ENCODE peak calls at places on chromosomes 1 and 21, in six cellular contexts. P is ovary, Y is A549, K is GM23338, D is testis, G is HFF-Myc. F is an unnamed sample.

GRCh38 chr21:31667141-31667540 is 7.6 kb downstream of the SOD1 start:
- DNase-seq in K (no peak), G (no peak), D (no peak), P (no peak), Y (no peak), F (peak)

GRCh38 chr1:229254910-229255541 is 15.9 kb upstream of the RAB4A start:
- DNase-seq in D (no peak), K (peak), G (no peak), Y (peak), P (no peak), F (peak)

GRCh38 chr21:42721341-42721824 is 68.0 kb downstream of the PDE9A start:
- DNase-seq in D (no peak), G (no peak), K (no peak), Y (no peak), P (no peak), F (no peak)

GRCh38 chr1:36365310-36365895 is 20.3 kb downstream of the STK40 start:
- DNase-seq in G (no peak), K (no peak), D (peak), Y (no peak), P (no peak), F (no peak)

GRCh38 chr1:110673197-110673701 is 1.5 kb downstream of the KCNA3 start:
- DNase-seq in K (peak), D (no peak), P (no peak), G (no peak), Y (no peak), F (no peak)

GRCh38 chr1:201358596-201358995 is 18.9 kb downstream of the TNNT2 start:
- DNase-seq in P (no peak), K (no peak), D (no peak), Y (no peak), G (no peak), F (peak)

GRCh38 chr1:89953929-89954328 is 41.0 kb upstream of the ZNF326 start:
- DNase-seq in G (no peak), K (no peak), P (no peak), Y (no peak), D (no peak), F (no peak)

GRCh38 chr1:12296623-12297022 is 66.8 kb downstream of the VPS13D start:
- DNase-seq in G (no peak), D (no peak), P (no peak), Y (no peak), K (no peak), F (peak)

GRCh38 chr1:22111620-22112019 is 31.3 kb downstream of the WNT4 start:
- DNase-seq in G (no peak), P (no peak), Y (no peak), K (no peak), D (no peak), F (no peak)

GRCh38 chr1:10730985-10731384 is 65.5 kb downstream of the CASZ1 start:
- DNase-seq in K (no peak), Y (peak), D (no peak), G (peak), P (no peak), F (peak)

DNA sequence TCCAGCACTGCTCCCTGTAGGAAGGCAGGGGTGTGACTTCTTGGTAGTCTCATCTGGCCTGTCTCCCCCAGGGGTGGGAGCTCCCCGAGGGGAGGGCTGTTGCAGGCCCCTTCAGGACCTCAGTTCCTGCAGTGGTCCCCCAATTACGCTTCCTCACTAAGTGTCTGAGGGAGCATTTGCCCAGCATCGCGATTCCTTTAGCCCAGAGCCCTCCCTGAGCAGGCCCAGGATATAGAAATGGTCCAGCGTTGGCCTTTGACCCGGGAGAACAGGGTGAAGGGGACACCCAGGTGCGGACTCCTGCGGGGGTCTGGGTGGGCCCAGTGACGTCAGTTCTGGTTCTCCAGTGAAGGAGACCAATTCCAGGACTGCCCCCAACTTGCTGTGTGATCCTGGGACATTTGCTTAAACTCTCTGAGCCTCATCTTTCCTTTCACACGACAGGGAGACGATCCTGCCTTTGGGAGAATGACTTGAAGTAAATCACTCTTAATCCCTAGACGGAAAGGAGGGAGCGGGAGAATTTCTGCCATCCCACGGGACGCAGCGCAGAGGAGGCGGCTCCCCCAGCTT is 32.6 kb upstream of the BTG2 start:
- DNase-seq in G (no peak), K (no peak), P (no peak), Y (no peak), D (no peak), F (no peak)
- H3K4me3 ChIP-seq in G (no peak), K (peak), P (no peak), Y (no peak), D (no peak), F (no peak)

DNA sequence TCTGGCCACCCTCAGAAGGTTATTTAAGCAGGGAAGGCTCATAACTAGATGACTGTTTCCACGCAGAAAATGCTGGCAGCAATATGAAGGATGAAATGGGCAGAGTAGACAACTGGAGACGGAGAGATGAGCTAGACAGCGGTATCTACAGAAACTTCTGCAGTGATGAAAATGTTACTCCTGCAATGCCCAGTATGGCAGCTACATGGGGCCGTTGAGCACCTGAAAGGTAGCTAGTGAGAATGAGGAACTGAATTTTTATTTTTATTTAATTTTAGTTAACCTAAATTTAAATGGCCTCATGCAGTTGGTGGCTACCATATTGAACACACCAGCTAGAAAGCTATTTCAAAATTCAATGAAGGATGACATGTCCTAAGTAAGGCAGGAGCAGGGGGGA is 27.3 kb downstream of the SIPA1L2 start:
- DNase-seq in K (peak), G (no peak), Y (no peak), D (no peak), P (no peak), F (no peak)
- TF ChIP-seq CTCF in K (peak), G (no peak), Y (no peak), D (no peak), P (no peak), F (peak)

GRCh38 chr1:21000245-21000594 is 176.5 kb downstream of the EIF4G3 start:
- DNase-seq in Y (no peak), D (no peak), K (no peak), P (no peak), G (no peak), F (no peak)
- H3K4me3 ChIP-seq in Y (no peak), D (no peak), K (no peak), P (no peak), G (no peak), F (no peak)

GRCh38 chr1:42735477-42736105 is 4.4 kb downstream of the CLDN19 start:
- DNase-seq in D (no peak), K (no peak), P (no peak), Y (no peak), G (no peak), F (peak)
- TF ChIP-seq CTCF in D (no peak), K (no peak), P (no peak), Y (no peak), G (no peak), F (no peak)

GRCh38 chr1:169890761-169891538 is 2.7 kb downstream of the SCYL3 start:
- DNase-seq in G (no peak), Y (peak), P (no peak), K (peak), D (no peak), F (peak)
- H3K4me3 ChIP-seq in G (no peak), Y (peak), P (no peak), K (no peak), D (no peak), F (peak)

DNA sequence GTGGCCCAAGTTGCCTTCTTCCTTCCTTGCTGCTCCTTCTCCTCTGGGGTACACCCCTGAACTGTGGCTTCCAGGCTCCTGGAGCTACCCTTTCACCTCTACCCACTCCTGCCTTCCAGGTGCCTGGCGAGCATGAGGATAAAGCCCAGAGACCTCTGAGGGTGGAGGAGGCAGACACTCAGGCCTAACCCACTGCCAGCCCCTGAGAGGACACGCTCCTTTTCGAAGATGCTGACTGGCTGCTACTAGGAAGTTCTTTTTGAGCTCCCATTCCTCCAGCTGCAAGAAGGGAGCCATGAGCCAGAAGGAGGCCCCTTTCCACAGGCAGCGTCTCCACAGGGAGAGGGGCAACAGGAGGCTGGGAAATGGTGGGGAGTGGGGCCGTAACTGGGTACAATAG is 15.6 kb downstream of the RHBG start:
- DNase-seq in G (no peak), P (no peak), Y (no peak), D (no peak), K (no peak), F (no peak)
- TF ChIP-seq CTCF in G (no peak), P (no peak), Y (no peak), D (no peak), K (no peak), F (no peak)

GRCh38 chr1:18280956-18281355 is 173.4 kb downstream of the IGSF21 start:
- DNase-seq in K (no peak), Y (no peak), P (no peak), G (no peak), D (no peak), F (no peak)
- H3K4me3 ChIP-seq in K (no peak), Y (no peak), P (no peak), G (no peak), D (no peak), F (no peak)

DNA sequence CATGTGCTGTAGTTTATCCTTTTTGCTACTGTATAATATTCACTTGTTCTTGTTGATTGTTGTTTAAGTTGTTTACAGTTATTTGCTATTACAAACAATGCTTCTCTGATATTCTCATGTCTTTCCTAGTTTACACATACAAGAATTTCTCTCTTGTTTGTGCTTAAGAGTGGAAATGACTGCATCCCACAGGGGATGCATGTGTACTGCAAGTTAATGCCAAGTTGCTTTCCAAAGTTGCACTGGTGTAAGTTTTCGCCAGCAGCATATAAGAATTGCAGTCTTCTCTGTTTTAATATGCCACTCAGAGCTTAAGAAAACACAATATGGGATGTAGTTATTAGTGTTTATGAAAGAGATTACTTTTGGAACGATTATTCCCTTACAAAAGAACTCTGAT is 97.7 kb downstream of the NEK7 start:
- DNase-seq in K (peak), Y (no peak), D (no peak), P (no peak), G (no peak), F (no peak)
- TF ChIP-seq CTCF in K (peak), Y (no peak), D (no peak), P (no peak), G (no peak), F (no peak)

F was measured in epithelial cell of esophagus.